ENCODE peak calls at places on chromosomes 11 and 22, in four cellular contexts. S is IMR-90, E is mesendoderm, Q is mesenchymal stem cell. B is an unnamed sample.

GRCh38 chr11:65224939-65225283 is 36.9 kb upstream of the POLA2 start:
- DNase-seq in Q (peak; percentile 88), S (peak; percentile 79), E (peak; percentile 75), B (peak; percentile 55)

GRCh38 chr11:134911514-134912180 is 499.6 kb upstream of the B3GAT1 start:
- DNase-seq in S (no peak), E (no peak), Q (no peak), B (no peak)

GRCh38 chr11:128575956-128576340 is 11.4 kb downstream of the ETS1 start:
- DNase-seq in Q (peak; percentile 82), E (no peak), S (peak; percentile 69), B (no peak)

GRCh38 chr11:120147950-120148270 is 10.0 kb upstream of the TRIM29 start:
- DNase-seq in S (no peak), Q (no peak), E (no peak), B (no peak)

GRCh38 chr11:119810478-119811232 is 81.7 kb upstream of the NECTIN1 start:
- DNase-seq in E (no peak), S (no peak), Q (no peak), B (no peak)

GRCh38 chr11:131760191-131760951 is 390.0 kb downstream of the NTM start:
- DNase-seq in E (peak; percentile 66), S (peak; percentile 95), Q (no peak), B (peak; percentile 75)

GRCh38 chr22:41857160-41857859 is 24.4 kb downstream of the SREBF2 start:
- DNase-seq in E (peak; percentile 94), S (peak; percentile 72), Q (peak; percentile 72), B (peak; percentile 73)

GRCh38 chr22:22358686-22359085 is 114.1 kb downstream of the VPREB1 start:
- DNase-seq in Q (no peak), E (no peak), S (no peak), B (no peak)

GRCh38 chr11:79404325-79404724 is 36.5 kb downstream of the TENM4 start:
- DNase-seq in Q (peak; percentile 12), E (no peak), S (peak; percentile 73), B (no peak)

GRCh38 chr22:25475554-25476022 is 88.9 kb upstream of the GRK3 start:
- DNase-seq in S (peak; percentile 72), Q (peak; percentile 77), E (peak; percentile 46), B (no peak)

GRCh38 chr11:47464479-47464878 is 15.5 kb upstream of the RAPSN start:
- DNase-seq in E (peak; percentile 42), Q (peak; percentile 59), S (peak; percentile 42), B (no peak)

GRCh38 chr11:6405039-6405667 is 13.7 kb downstream of the APBB1 start:
- DNase-seq in Q (no peak), E (peak; percentile 90), S (no peak), B (peak; percentile 92)

GRCh38 chr22:19612866-19613572 is 88.8 kb upstream of the CLDN5 start:
- DNase-seq in S (no peak), Q (no peak), E (no peak), B (no peak)

GRCh38 chr11:121321614-121322243 is 29.2 kb downstream of the SC5D start:
- DNase-seq in E (peak; percentile 79), Q (peak; percentile 7), S (peak; percentile 1), B (peak; percentile 67)

GRCh38 chr22:33919591-33920501 is at the start of gene LARGE1:
- DNase-seq in S (peak; percentile 20), E (peak; percentile 57), Q (peak; percentile 40), B (peak; percentile 64)

GRCh38 chr11:13917269-13917668 is 45.3 kb upstream of the SPON1 start:
- DNase-seq in S (no peak), Q (no peak), E (no peak), B (no peak)

GRCh38 chr11:106614280-106614679 is 404.0 kb downstream of the GUCY1A2 start:
- DNase-seq in Q (no peak), E (no peak), S (no peak), B (no peak)

GRCh38 chr11:131670876-131671275 is 300.5 kb downstream of the NTM start:
- DNase-seq in S (no peak), Q (no peak), E (no peak), B (no peak)

GRCh38 chr22:37559901-37560681 is at the start of gene CDC42EP1:
- DNase-seq in S (peak; percentile 36), Q (peak; percentile 64), E (peak; percentile 84), B (peak; percentile 47)

GRCh38 chr22:27749597-27750225 is 51.8 kb downstream of the MN1 start:
- DNase-seq in S (peak; percentile 13), Q (peak; percentile 59), E (peak; percentile 68), B (peak; percentile 59)

GRCh38 chr11:67606150-67606476 is 623 bp upstream of the NDUFV1 start:
- DNase-seq in S (peak; percentile 41), E (no peak), Q (no peak), B (no peak)

GRCh38 chr11:96235725-96236124 is 107.3 kb downstream of the MAML2 start:
- DNase-seq in E (no peak), S (peak; percentile 73), Q (peak; percentile 83), B (no peak)

GRCh38 chr11:93542753-93543246 is 391 bp downstream of the SMCO4 start:
- DNase-seq in S (no peak), E (peak; percentile 58), Q (no peak), B (peak; percentile 45)

GRCh38 chr11:126163074-126163700 is 48.3 kb downstream of the RPUSD4 start:
- DNase-seq in Q (peak; percentile 84), S (peak; percentile 96), E (peak; percentile 43), B (no peak)

GRCh38 chr11:18575361-18575760 is 13.2 kb downstream of the UEVLD start:
- DNase-seq in E (no peak), S (no peak), Q (peak; percentile 10), B (no peak)

GRCh38 chr11:18581825-18582224 is 6.7 kb downstream of the UEVLD start:
- DNase-seq in S (no peak), Q (no peak), E (no peak), B (no peak)

GRCh38 chr11:18578975-18579598 is 9.4 kb downstream of the UEVLD start:
- DNase-seq in S (no peak), E (peak; percentile 27), Q (no peak), B (no peak)
- H3K9ac ChIP-seq in S (no peak overlapping the region), E (no peak overlapping the region), Q (no peak overlapping the region), B (no peak overlapping the region)

GRCh38 chr22:30425616-30426394 is at the start of gene MTFP1:
- DNase-seq in S (peak; percentile 62), Q (peak; percentile 79), E (peak; percentile 95), B (peak; percentile 87)
- H2AK5ac ChIP-seq in S (peak within 1 kb of the TSS; percentile 95), Q (peak within 1 kb of the TSS; percentile 50), E (no peak within 1 kb of the TSS), B (no peak within 1 kb of the TSS)

DNA sequence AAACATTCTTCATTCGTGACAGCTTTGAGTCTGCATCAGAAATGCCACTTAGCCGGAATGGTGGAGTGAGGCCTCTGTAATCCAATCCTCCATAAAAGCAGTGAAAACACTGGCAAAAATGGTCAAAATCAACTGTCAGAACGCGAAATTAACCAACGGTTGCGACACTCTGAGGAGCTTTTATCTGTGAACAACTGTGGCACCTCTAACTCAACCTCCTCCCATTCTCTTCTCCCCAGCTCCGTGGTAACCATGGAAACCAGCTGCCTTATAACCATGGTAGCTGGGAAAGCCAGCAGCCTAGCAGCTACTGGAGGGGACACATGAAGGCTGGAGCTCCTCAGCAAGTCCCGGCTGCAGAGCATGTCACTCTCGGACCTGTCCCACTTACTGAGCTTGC is 20.3 kb downstream of the AP2A2 start:
- DNase-seq in E (peak; percentile 88), Q (peak; percentile 37), S (no peak), B (peak; percentile 75)
- H2BK120ac ChIP-seq in E (no peak overlapping the region), Q (no peak overlapping the region), S (no peak overlapping the region), B (no peak overlapping the region)

GRCh38 chr11:3810446-3810845 is 2.1 kb downstream of the PGAP2 start:
- DNase-seq in S (no peak), Q (no peak), E (no peak), B (no peak)

GRCh38 chr11:3810951-3811350 is 2.6 kb downstream of the PGAP2 start:
- DNase-seq in S (peak; percentile 26), E (no peak), Q (no peak), B (no peak)

GRCh38 chr11:3809624-3809928 is 1.2 kb downstream of the PGAP2 start:
- DNase-seq in E (peak; percentile 27), Q (no peak), S (no peak), B (no peak)

GRCh38 chr11:3807856-3808845 is at the start of gene PGAP2:
- DNase-seq in E (peak; percentile 92), S (peak; percentile 35), Q (peak; percentile 67), B (peak; percentile 89)

GRCh38 chr11:3808846-3809623 is 675 bp downstream of the PGAP2 start:
- DNase-seq in Q (peak; percentile 54), S (peak; percentile 41), E (peak; percentile 83), B (peak; percentile 51)
- H3K9ac ChIP-seq in Q (peak overlapping the region; percentile 95), S (peak overlapping the region; percentile 33), E (peak overlapping the region; percentile 82), B (no peak overlapping the region)

GRCh38 chr11:73851046-73851764 is 25.4 kb downstream of the COA4 start:
- DNase-seq in S (no peak), E (no peak), Q (no peak), B (no peak)

GRCh38 chr11:73852049-73852448 is 24.6 kb downstream of the COA4 start:
- DNase-seq in S (no peak), Q (no peak), E (no peak), B (no peak)

GRCh38 chr11:73856001-73856663 is 20.5 kb downstream of the COA4 start:
- DNase-seq in S (no peak), Q (no peak), E (no peak), B (no peak)

GRCh38 chr11:73859671-73860070 is 17.0 kb downstream of the COA4 start:
- DNase-seq in S (peak; percentile 22), Q (no peak), E (no peak), B (no peak)

DNA sequence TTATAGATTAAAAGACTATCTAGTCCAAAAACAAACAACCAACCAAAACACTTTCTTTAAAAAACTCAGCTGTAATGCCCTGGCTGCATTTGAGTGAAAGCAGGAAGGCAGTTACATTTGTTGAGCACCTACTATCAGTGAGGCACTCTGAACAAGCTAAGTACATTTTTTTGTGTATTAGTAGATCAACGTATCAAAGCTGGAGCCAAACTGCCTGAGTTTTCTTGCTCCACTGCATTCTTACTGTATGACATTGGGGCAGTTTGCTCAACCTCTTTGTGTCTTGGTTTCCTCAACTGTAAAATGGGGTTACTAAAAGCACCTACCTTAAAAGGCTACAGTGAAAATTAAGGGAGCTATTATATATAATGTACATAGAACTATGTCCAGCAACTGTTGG is 22.0 kb downstream of the COA4 start:
- DNase-seq in S (peak; percentile 59), E (no peak), Q (peak; percentile 22), B (no peak)
- H2AK5ac ChIP-seq in S (no peak overlapping the region), E (no peak overlapping the region), Q (no peak overlapping the region), B (no peak overlapping the region)

GRCh38 chr11:7906481-7906880 is 24.6 kb downstream of the OR10A6 start:
- DNase-seq in S (no peak), E (peak; percentile 56), Q (no peak), B (no peak)

GRCh38 chr11:7909585-7910325 is 21.3 kb downstream of the OR10A6 start:
- DNase-seq in Q (no peak), S (no peak), E (peak; percentile 76), B (no peak)

GRCh38 chr11:7911011-7911410 is 20.1 kb downstream of the OR10A6 start:
- DNase-seq in S (no peak), Q (no peak), E (no peak), B (no peak)

GRCh38 chr11:7907121-7907520 is 23.9 kb downstream of the OR10A6 start:
- DNase-seq in S (no peak), Q (no peak), E (no peak), B (no peak)

DNA sequence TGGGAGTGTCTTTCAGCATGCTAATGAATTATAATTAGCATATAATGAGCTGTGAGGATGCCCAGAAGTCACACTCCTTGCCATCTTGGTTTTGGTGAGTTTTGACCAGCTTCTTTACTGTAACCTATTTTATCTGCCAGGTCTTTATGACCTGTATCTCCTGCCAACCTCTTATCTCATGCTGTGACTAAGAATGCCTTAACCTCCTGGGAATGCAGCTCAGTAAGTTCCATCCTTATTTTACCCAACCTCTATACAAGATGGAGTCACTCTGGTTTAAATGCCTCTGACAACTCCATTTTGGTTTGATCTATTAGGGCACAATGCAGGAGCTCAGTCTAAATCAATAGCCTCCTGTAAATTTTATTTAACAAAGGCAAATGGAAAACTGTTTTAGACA is 20.7 kb downstream of the OR10A6 start:
- DNase-seq in S (no peak), E (peak; percentile 77), Q (no peak), B (no peak)
- H2BK120ac ChIP-seq in S (peak overlapping the region; percentile 37), E (peak overlapping the region; percentile 61), Q (no peak overlapping the region), B (no peak overlapping the region)

B was measured in H9.